ENCODE peak calls at places on chromosome 1, in five cellular contexts. Y is hypothalamus, V is tibial artery, Q is A172, I is GM10248. P is an unnamed sample.

GRCh38 chr1:168833352-168833751 is 104.3 kb upstream of the DPT start:
- DNase-seq in Y (no peak), V (no peak), Q (no peak), I (no peak), P (no peak)

GRCh38 chr1:224791362-224791941 is 138.0 kb upstream of the DNAH14 start:
- DNase-seq in Y (no peak), V (no peak), Q (no peak), I (no peak), P (no peak)

GRCh38 chr1:234698624-234699023 is 88.6 kb upstream of the IRF2BP2 start:
- DNase-seq in Y (no peak), V (no peak), Q (no peak), I (no peak), P (no peak)

GRCh38 chr1:150259758-150260669 is 2.4 kb downstream of the CA14 start:
- DNase-seq in Y (no peak), V (no peak), Q (no peak), I (no peak), P (no peak)

GRCh38 chr1:198929961-198930599 is 291.2 kb downstream of the PTPRC start:
- DNase-seq in Y (no peak), V (no peak), Q (peak), I (no peak), P (peak)

GRCh38 chr1:22217811-22218460 is 75.0 kb upstream of the WNT4 start:
- DNase-seq in Y (no peak), V (no peak), Q (no peak), I (no peak), P (no peak)

GRCh38 chr1:227937531-227938145 is 10.1 kb downstream of the WNT9A start:
- DNase-seq in Y (no peak), V (no peak), Q (no peak), I (no peak), P (no peak)

GRCh38 chr1:153752561-153753195 is 22.5 kb upstream of the SLC27A3 start:
- DNase-seq in Y (no peak), V (peak), Q (peak), I (no peak), P (peak)

GRCh38 chr1:77438239-77438913 is 156.6 kb downstream of the AK5 start:
- DNase-seq in Y (no peak), V (no peak), Q (peak), I (no peak), P (no peak)

GRCh38 chr1:179876289-179876715 is 1.3 kb downstream of the TOR1AIP2 start:
- DNase-seq in Y (no peak), V (no peak), Q (peak), I (no peak), P (peak)

GRCh38 chr1:210598135-210598652 is 269.5 kb downstream of the HHAT start:
- DNase-seq in Y (no peak), V (peak), Q (peak), I (no peak), P (peak)

GRCh38 chr1:8328271-8328670 is 10.4 kb downstream of the SLC45A1 start:
- DNase-seq in Y (no peak), V (no peak), Q (no peak), I (no peak), P (no peak)

GRCh38 chr1:201904579-201904978 is 15.9 kb downstream of the SHISA4 start:
- DNase-seq in Y (no peak), V (peak), Q (no peak), I (no peak), P (peak)

GRCh38 chr1:61215676-61216289 is 133.4 kb downstream of the NFIA start:
- DNase-seq in Y (no peak), V (no peak), Q (no peak), I (no peak), P (peak)

GRCh38 chr1:185911978-185912377 is 177.8 kb downstream of the HMCN1 start:
- DNase-seq in Y (no peak), V (no peak), Q (no peak), I (no peak), P (no peak)

GRCh38 chr1:42931911-42932422 is 26.7 kb downstream of the SLC2A1 start:
- DNase-seq in Y (no peak), V (no peak), Q (peak), I (peak), P (peak)

GRCh38 chr1:161162806-161163205 is 3.4 kb upstream of the PPOX start:
- DNase-seq in Y (no peak), V (no peak), Q (no peak), I (no peak), P (no peak)

GRCh38 chr1:206002833-206003532 is at the start of gene RAB7B:
- DNase-seq in Y (no peak), V (peak), Q (no peak), I (no peak), P (peak)

GRCh38 chr1:165116732-165117131 is 239.8 kb downstream of the LMX1A start:
- DNase-seq in Y (no peak), V (no peak), Q (peak), I (no peak), P (peak)

GRCh38 chr1:54585181-54586066 is 37.4 kb downstream of the ACOT11 start:
- DNase-seq in Y (no peak), V (no peak), Q (no peak), I (no peak), P (no peak)

GRCh38 chr1:60504206-60504868 is 430.8 kb upstream of the C1orf87 start:
- DNase-seq in Y (no peak), V (no peak), Q (no peak), I (no peak), P (no peak)

GRCh38 chr1:20483833-20484525 is 2.0 kb downstream of the CAMK2N1 start:
- DNase-seq in Y (peak), V (no peak), Q (no peak), I (no peak), P (peak)

GRCh38 chr1:11653616-11654570 is at the start of gene FBXO2:
- DNase-seq in Y (peak), V (no peak), Q (no peak), I (peak), P (no peak)

GRCh38 chr1:236947794-236948193 is 56.4 kb downstream of the MT1HL1 start:
- DNase-seq in Y (no peak), V (no peak), Q (no peak), I (no peak), P (no peak)

GRCh38 chr1:27060879-27061278 is 48.2 kb upstream of the TENT5B start:
- DNase-seq in Y (no peak), V (no peak), Q (no peak), I (no peak), P (no peak)

GRCh38 chr1:217484881-217485280 is 146.0 kb downstream of the GPATCH2 start:
- DNase-seq in Y (no peak), V (no peak), Q (no peak), I (no peak), P (no peak)

GRCh38 chr1:2137257-2138121 is 57.1 kb downstream of the FAAP20 start:
- DNase-seq in Y (no peak), V (no peak), Q (no peak), I (no peak), P (no peak)

GRCh38 chr1:180094705-180095280 is 59.9 kb upstream of the QSOX1 start:
- DNase-seq in Y (no peak), V (no peak), Q (no peak), I (no peak), P (no peak)

GRCh38 chr1:54280652-54281051 is 80.7 kb downstream of the MRPL37 start:
- DNase-seq in Y (no peak), V (no peak), Q (peak), I (no peak), P (no peak)

GRCh38 chr1:216765346-216766300 is 42.4 kb upstream of the ESRRG start:
- DNase-seq in Y (no peak), V (no peak), Q (no peak), I (no peak), P (no peak)